ENCODE peak calls at places on chromosomes 13 and 19, in six cellular contexts. G is EH, T is globus pallidus, O is T-helper 2 cell, I is T-helper 1 cell, P is fibroblast of mammary gland. X is an unnamed sample.

GRCh38 chr13:23433171-23434153 is at the start of gene SACS:
- DNase-seq in G (peak; percentile 77), T (peak; percentile 57), O (no peak), I (no peak), P (peak; percentile 19), X (peak; percentile 53)

GRCh38 chr13:46648166-46648607 is 95.2 kb downstream of the LRCH1 start:
- DNase-seq in G (peak; percentile 29), T (no peak), O (no peak), I (no peak), P (peak; percentile 69), X (no peak)

GRCh38 chr19:13689050-13689449 is 75.3 kb upstream of the MRI1 start:
- DNase-seq in G (peak; percentile 46), T (no peak), O (no peak), I (no peak), P (peak; percentile 40), X (no peak)

GRCh38 chr19:16540948-16541347 is 1.3 kb downstream of the CHERP start:
- DNase-seq in G (no peak), T (no peak), O (no peak), I (no peak), P (no peak), X (no peak)

GRCh38 chr19:5695649-5696195 is 5.6 kb downstream of the RPL36 start:
- DNase-seq in G (no peak), T (no peak), O (no peak), I (no peak), P (no peak), X (no peak)

GRCh38 chr13:39527961-39528720 is 74.9 kb downstream of the LHFPL6 start:
- DNase-seq in G (peak; percentile 96), T (no peak), O (no peak), I (no peak), P (peak; percentile 96), X (no peak)

GRCh38 chr13:40562975-40563349 is 103.5 kb downstream of the FOXO1 start:
- DNase-seq in G (no peak), T (no peak), O (no peak), I (no peak), P (no peak), X (no peak)

GRCh38 chr19:46416077-46416709 is 2.8 kb upstream of the CCDC8 start:
- DNase-seq in G (peak; percentile 85), T (peak; percentile 77), O (no peak), I (no peak), P (peak; percentile 81), X (peak; percentile 73)

GRCh38 chr19:7970716-7971448 is 27.4 kb upstream of the TIMM44 start:
- DNase-seq in G (peak; percentile 52), T (no peak), O (no peak), I (peak; percentile 8), P (peak; percentile 52), X (peak; percentile 22)

GRCh38 chr19:7470540-7471305 is 18.1 kb downstream of the PEX11G start:
- DNase-seq in G (no peak), T (no peak), O (no peak), I (no peak), P (no peak), X (no peak)

GRCh38 chr19:6092329-6093286 is 17.7 kb downstream of the RFX2 start:
- DNase-seq in G (peak; percentile 93), T (peak; percentile 46), O (no peak), I (no peak), P (peak; percentile 85), X (peak; percentile 66)

GRCh38 chr13:101942038-101942437 is 459.8 kb downstream of the FGF14 start:
- DNase-seq in G (peak; percentile 19), T (peak; percentile 38), O (no peak), I (no peak), P (peak; percentile 63), X (peak; percentile 11)

GRCh38 chr13:49678172-49678914 is 12.9 kb downstream of the EBPL start:
- DNase-seq in G (no peak), T (no peak), O (no peak), I (no peak), P (no peak), X (no peak)

GRCh38 chr19:43694553-43694952 is 21.3 kb upstream of the IRGC start:
- DNase-seq in G (no peak), T (no peak), O (no peak), I (no peak), P (no peak), X (no peak)

GRCh38 chr13:112972867-112973576 is 4.0 kb downstream of the MCF2L start:
- DNase-seq in G (no peak), T (no peak), O (no peak), I (no peak), P (no peak), X (no peak)

GRCh38 chr13:76638882-76639281 is 247.3 kb downstream of the KCTD12 start:
- DNase-seq in G (peak; percentile 4), T (no peak), O (no peak), I (no peak), P (peak; percentile 15), X (no peak)

GRCh38 chr13:106533940-106534843 is 1.3 kb downstream of the EFNB2 start:
- DNase-seq in G (peak; percentile 74), T (peak; percentile 59), O (peak; percentile 10), I (no peak), P (peak; percentile 63), X (peak; percentile 60)

GRCh38 chr13:27374126-27374613 is 50.2 kb upstream of the GTF3A start:
- DNase-seq in G (no peak), T (no peak), O (no peak), I (no peak), P (peak; percentile 27), X (no peak)

GRCh38 chr13:51998723-51999471 is 12.4 kb downstream of the ATP7B start:
- DNase-seq in G (no peak), T (no peak), O (no peak), I (no peak), P (no peak), X (no peak)

GRCh38 chr13:82636119-82636518 is 1246.2 kb downstream of the SLITRK1 start:
- DNase-seq in G (peak; percentile 43), T (no peak), O (no peak), I (no peak), P (peak; percentile 45), X (no peak)

GRCh38 chr13:112928958-112929777 is 39.8 kb upstream of the MCF2L start:
- DNase-seq in G (peak; percentile 48), T (no peak), O (no peak), I (no peak), P (peak; percentile 47), X (no peak)

GRCh38 chr13:71412231-71412630 is 454.8 kb downstream of the DACH1 start:
- DNase-seq in G (no peak), T (no peak), O (no peak), I (no peak), P (no peak), X (no peak)

GRCh38 chr13:100673831-100674362 is 698 bp downstream of the TMTC4 start:
- DNase-seq in G (peak; percentile 83), T (peak; percentile 69), O (peak; percentile 13), I (peak; percentile 25), P (peak; percentile 89), X (peak; percentile 84)

GRCh38 chr19:6551607-6552450 is 21.0 kb downstream of the TNFSF9 start:
- DNase-seq in G (no peak), T (no peak), O (peak; percentile 52), I (peak; percentile 50), P (peak; percentile 27), X (no peak)

GRCh38 chr19:45351401-45351952 is 10.9 kb downstream of the KLC3 start:
- DNase-seq in G (no peak), T (no peak), O (no peak), I (no peak), P (no peak), X (no peak)

GRCh38 chr19:6067975-6068374 is 42.3 kb downstream of the RFX2 start:
- DNase-seq in G (no peak), T (no peak), O (no peak), I (no peak), P (no peak), X (no peak)

GRCh38 chr19:2923510-2923909 is 21.3 kb downstream of the ZNF77 start:
- DNase-seq in G (peak; percentile 51), T (no peak), O (no peak), I (no peak), P (peak; percentile 86), X (no peak)

GRCh38 chr13:40622246-40622645 is 44.2 kb downstream of the FOXO1 start:
- DNase-seq in G (no peak), T (no peak), O (no peak), I (no peak), P (no peak), X (no peak)

GRCh38 chr19:42122691-42123607 is 9.3 kb downstream of the POU2F2 start:
- DNase-seq in G (no peak), T (no peak), O (no peak), I (no peak), P (no peak), X (no peak)

GRCh38 chr19:3108775-3109174 is 14.6 kb downstream of the GNA11 start:
- DNase-seq in G (peak; percentile 65), T (no peak), O (peak; percentile 59), I (peak; percentile 65), P (peak; percentile 57), X (no peak)

GRCh38 chr13:74070065-74070464 is 64.1 kb downstream of the KLF12 start:
- DNase-seq in G (no peak), T (no peak), O (peak; percentile 18), I (peak; percentile 33), P (no peak), X (no peak)

GRCh38 chr19:45947926-45948325 is 25.7 kb downstream of the NOVA2 start:
- DNase-seq in G (peak; percentile 8), T (no peak), O (no peak), I (no peak), P (peak; percentile 32), X (no peak)

GRCh38 chr13:101739382-101740178 is 287.1 kb downstream of the ITGBL1 start:
- DNase-seq in G (no peak), T (no peak), O (no peak), I (no peak), P (no peak), X (no peak)

GRCh38 chr19:47725759-47726401 is 12.7 kb downstream of the EHD2 start:
- DNase-seq in G (no peak), T (no peak), O (no peak), I (no peak), P (no peak), X (no peak)

GRCh38 chr13:26614721-26615120 is 57.2 kb downstream of the WASF3 start:
- DNase-seq in G (no peak), T (no peak), O (no peak), I (no peak), P (no peak), X (no peak)